ENCODE peak calls at places on chromosomes 2 and 18, in six cellular contexts. C is adrenal gland, N is OCI-LY7, W is IMR-90, A is prostate gland, T is small intestine. F is an unnamed sample.

GRCh38 chr18:63421514-63421913 is 762 bp downstream of the VPS4B start:
- DNase-seq in C (no peak), N (peak; percentile 2), W (no peak), A (no peak), T (no peak), F (no peak)

GRCh38 chr2:128321421-128321775 is 2.7 kb upstream of the HS6ST1 start:
- DNase-seq in C (no peak), N (no peak), W (no peak), A (no peak), T (no peak), F (no peak)

GRCh38 chr2:240033330-240033678 is 3.1 kb upstream of the OR6B2 start:
- DNase-seq in C (no peak), N (no peak), W (no peak), A (no peak), T (no peak), F (no peak)

GRCh38 chr2:191959209-191959608 is 112.3 kb upstream of the CAVIN2 start:
- DNase-seq in C (no peak), N (no peak), W (no peak), A (no peak), T (no peak), F (no peak)

GRCh38 chr18:59884331-59884730 is 15.5 kb upstream of the PMAIP1 start:
- DNase-seq in C (no peak), N (no peak), W (no peak), A (no peak), T (no peak), F (no peak)

GRCh38 chr18:65754121-65754520 is 3.3 kb downstream of the CDH7 start:
- DNase-seq in C (no peak), N (no peak), W (no peak), A (no peak), T (no peak), F (no peak)

GRCh38 chr2:19360881-19361321 is 2.5 kb upstream of the OSR1 start:
- DNase-seq in C (no peak), N (no peak), W (no peak), A (no peak), T (no peak), F (no peak)

GRCh38 chr2:74444498-74445318 is 3.0 kb upstream of the RTKN start:
- DNase-seq in C (no peak), N (no peak), W (no peak), A (no peak), T (no peak), F (no peak)

GRCh38 chr2:226890286-226890685 is 54.4 kb downstream of the RHBDD1 start:
- DNase-seq in C (no peak), N (no peak), W (no peak), A (no peak), T (no peak), F (no peak)

GRCh38 chr2:109150559-109150958 is 21.6 kb downstream of the SH3RF3 start:
- DNase-seq in C (no peak), N (no peak), W (no peak), A (no peak), T (no peak), F (no peak)

GRCh38 chr2:3472966-3473365 is 46.4 kb downstream of the ADI1 start:
- DNase-seq in C (no peak), N (no peak), W (no peak), A (no peak), T (no peak), F (no peak)

GRCh38 chr2:227407601-227408089 is 19.9 kb upstream of the SCYGR1 start:
- DNase-seq in C (peak; percentile 61), N (no peak), W (no peak), A (no peak), T (no peak), F (no peak)

GRCh38 chr2:6043238-6043637 is 351.1 kb downstream of the SOX11 start:
- DNase-seq in C (no peak), N (no peak), W (no peak), A (no peak), T (no peak), F (no peak)

GRCh38 chr2:76599732-76600368 is 889.1 kb upstream of the GCFC2 start:
- DNase-seq in C (peak; percentile 73), N (peak; percentile 81), W (peak; percentile 67), A (peak; percentile 33), T (peak; percentile 81), F (peak; percentile 90)

GRCh38 chr2:102181376-102181775 is 5.4 kb upstream of the IL1RL2 start:
- DNase-seq in C (no peak), N (no peak), W (no peak), A (no peak), T (no peak), F (no peak)

DNA sequence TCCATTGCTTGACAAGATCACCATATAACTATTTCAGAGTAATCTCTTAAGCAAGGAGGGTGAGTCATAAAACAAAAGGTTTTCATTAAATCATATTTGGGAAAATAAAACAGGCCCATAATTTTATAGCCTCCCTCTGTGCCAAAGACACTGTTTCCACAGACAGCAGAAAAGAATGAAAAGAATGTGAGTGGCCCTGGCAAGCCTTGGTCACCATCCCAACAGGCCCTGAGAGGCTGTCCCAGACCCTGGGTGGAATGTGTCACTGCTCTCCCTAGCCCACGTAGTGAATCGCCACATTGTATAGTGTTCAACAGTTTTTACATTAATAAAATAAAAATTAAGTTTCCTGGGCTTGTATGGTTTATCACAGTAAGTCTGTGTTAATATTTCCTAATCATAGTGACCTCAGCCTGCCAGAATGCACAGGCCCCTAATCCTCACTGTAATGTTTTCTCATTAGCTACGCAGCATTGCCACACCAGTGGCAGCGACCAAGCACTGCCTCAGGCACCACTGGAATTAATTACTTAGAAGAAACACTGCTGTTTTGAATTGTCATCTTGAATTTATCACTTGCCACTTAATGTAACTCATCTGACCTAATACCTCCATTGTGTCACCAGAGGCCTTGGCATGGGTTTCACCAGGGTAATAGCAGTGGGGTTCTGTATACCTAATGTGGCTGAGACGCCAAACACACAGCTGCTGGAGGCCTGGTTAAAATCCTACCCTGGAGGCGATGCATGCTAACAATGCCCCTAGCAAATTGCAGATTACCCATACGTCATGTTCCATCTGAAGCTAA is 401.8 kb downstream of the LNPK start:
- DNase-seq in C (peak; percentile 74), N (no peak), W (no peak), A (no peak), T (no peak), F (no peak)
- H3K27ac ChIP-seq in C (peak overlapping the region; percentile 87), N (no peak overlapping the region), W (no peak overlapping the region), A (no peak overlapping the region), T (no peak overlapping the region), F (no peak overlapping the region)

GRCh38 chr2:48529189-48529588 is 765 bp upstream of the STON1 start:
- DNase-seq in C (no peak), N (no peak), W (no peak), A (no peak), T (no peak), F (no peak)

GRCh38 chr2:48528431-48528830 is 1.5 kb upstream of the STON1 start:
- DNase-seq in C (no peak), N (no peak), W (no peak), A (no peak), T (no peak), F (no peak)

GRCh38 chr2:48529676-48530032 is 300 bp upstream of the STON1 start:
- DNase-seq in C (no peak), N (no peak), W (no peak), A (no peak), T (no peak), F (no peak)

GRCh38 chr2:48525269-48525943 is 4.5 kb upstream of the STON1 start:
- DNase-seq in C (no peak), N (no peak), W (no peak), A (peak; percentile 71), T (no peak), F (no peak)

DNA sequence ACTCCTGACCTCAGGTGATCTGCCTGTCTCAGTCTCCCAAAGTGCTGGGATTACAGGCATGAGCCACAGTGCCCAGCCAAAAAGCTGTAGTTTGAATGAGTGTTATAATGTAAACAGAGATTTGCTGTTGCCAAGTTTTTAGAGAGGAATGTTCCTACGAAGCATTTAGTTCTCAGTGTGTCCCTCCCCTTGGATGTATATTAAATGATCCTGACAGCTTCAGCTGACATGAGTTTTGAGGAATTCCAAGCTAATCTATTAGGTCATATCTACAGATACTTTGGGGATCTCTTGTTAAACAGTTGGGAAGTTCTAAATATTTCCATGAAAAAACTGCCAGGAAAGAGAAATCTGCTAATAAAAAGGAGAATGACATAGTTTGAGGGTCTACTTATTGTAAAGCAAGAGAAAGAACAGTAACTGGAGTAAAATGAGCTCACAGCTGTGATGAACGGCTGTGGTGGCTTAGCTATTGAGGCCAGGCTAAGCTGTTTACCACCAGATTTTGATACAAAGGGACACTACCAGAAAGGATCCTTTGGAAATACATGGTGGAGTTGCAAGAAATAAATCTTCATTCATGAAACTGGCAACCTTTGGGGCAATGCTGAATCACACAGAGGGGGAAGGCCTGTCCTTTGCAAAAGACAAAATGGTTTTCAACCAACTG is 2.6 kb upstream of the STON1 start:
- DNase-seq in C (no peak), N (no peak), W (peak; percentile 58), A (no peak), T (no peak), F (no peak)
- H3K4me1 ChIP-seq in C (peaks cover 11% of the 10 kb centered on the region), N (no peaks in the 10 kb centered on the region), W (peaks cover 10% of the 10 kb centered on the region), A (no peaks in the 10 kb centered on the region), T (peaks cover 6% of the 10 kb centered on the region), F (no peaks in the 10 kb centered on the region)

GRCh38 chr2:97654791-97655190 is 8.9 kb downstream of the COX5B start:
- DNase-seq in C (no peak), N (no peak), W (no peak), A (no peak), T (no peak), F (no peak)

GRCh38 chr2:97654324-97654723 is 8.5 kb downstream of the COX5B start:
- DNase-seq in C (no peak), N (no peak), W (no peak), A (no peak), T (no peak), F (no peak)

GRCh38 chr2:97646977-97647376 is 1.1 kb downstream of the COX5B start:
- DNase-seq in C (no peak), N (no peak), W (no peak), A (no peak), T (no peak), F (no peak)

GRCh38 chr2:97653874-97654273 is 8.0 kb downstream of the COX5B start:
- DNase-seq in C (no peak), N (no peak), W (peak; percentile 31), A (no peak), T (no peak), F (no peak)

GRCh38 chr2:97651114-97651513 is 5.3 kb downstream of the COX5B start:
- DNase-seq in C (no peak), N (no peak), W (no peak), A (no peak), T (no peak), F (no peak)
- H3K27ac ChIP-seq in C (no peak overlapping the region), N (no peak overlapping the region), W (no peak overlapping the region), A (no peak overlapping the region), T (no peak overlapping the region), F (no peak overlapping the region)

GRCh38 chr2:219572237-219573001 is at the start of gene INHA:
- DNase-seq in C (no peak), N (no peak), W (no peak), A (no peak), T (no peak), F (no peak)

GRCh38 chr2:219573166-219573565 is 1.1 kb downstream of the INHA start:
- DNase-seq in C (no peak), N (no peak), W (no peak), A (no peak), T (no peak), F (no peak)

GRCh38 chr2:219570924-219571310 is 422 bp downstream of the OBSL1 start:
- DNase-seq in C (peak; percentile 50), N (no peak), W (peak; percentile 12), A (no peak), T (no peak), F (no peak)

GRCh38 chr2:219570194-219570923 is 980 bp downstream of the OBSL1 start:
- DNase-seq in C (peak; percentile 50), N (no peak), W (peak; percentile 19), A (no peak), T (no peak), F (no peak)

GRCh38 chr2:219571311-219572236 is at the start of gene OBSL1:
- DNase-seq in C (peak; percentile 90), N (no peak), W (peak; percentile 70), A (peak; percentile 57), T (no peak), F (no peak)
- H3K4me1 ChIP-seq in C (peaks cover 10% of the 10 kb centered on the region), N (no peaks in the 10 kb centered on the region), W (peaks cover 10% of the 10 kb centered on the region), A (no peaks in the 10 kb centered on the region), T (no peaks in the 10 kb centered on the region), F (no peaks in the 10 kb centered on the region)

F was measured in MM.1S.